ENCODE peak calls at places on chromosomes 4 and X, in nine cellular contexts. One of them, this sample, is unnamed.

GRCh38 chr4:181559637-181560036 is 683.6 kb upstream of the TENM3 start:
- DNase-seq in T-cell: no peak
- DNase-seq in activated T-cell treated with anti-CD3 and anti-CD28 coated beads, Interleukin-2, amount 50 U/mL, for 4 hours: no peak
- DNase-seq in pancreas: no peak
- DNase-seq in GM12864: no peak
- DNase-seq in ecto neural progenitor cell: no peak
- DNase-seq in caudate nucleus: no peak
- DNase-seq in GM04504: no peak
- DNase-seq in SJSA1: no peak
- DNase-seq in this sample: no peak

GRCh38 chr4:168319486-168320019 is 1.0 kb upstream of the DDX60 start:
- DNase-seq in T-cell: no peak
- DNase-seq in activated T-cell treated with anti-CD3 and anti-CD28 coated beads, Interleukin-2, amount 50 U/mL, for 4 hours: no peak
- DNase-seq in pancreas: no peak
- DNase-seq in GM12864: no peak
- DNase-seq in ecto neural progenitor cell: no peak
- DNase-seq in caudate nucleus: no peak
- DNase-seq in GM04504: no peak
- DNase-seq in SJSA1: no peak
- DNase-seq in this sample: no peak

GRCh38 chrX:39953879-39954278 is 143.9 kb downstream of the BCOR start:
- DNase-seq in T-cell: no peak
- DNase-seq in activated T-cell treated with anti-CD3 and anti-CD28 coated beads, Interleukin-2, amount 50 U/mL, for 4 hours: no peak
- DNase-seq in pancreas: peak
- DNase-seq in GM12864: no peak
- DNase-seq in ecto neural progenitor cell: no peak
- DNase-seq in caudate nucleus: no peak
- DNase-seq in GM04504: no peak
- DNase-seq in SJSA1: peak
- DNase-seq in this sample: no peak

GRCh38 chr4:37976991-37977470 is 16.8 kb downstream of the PTTG2 start:
- DNase-seq in T-cell: peak
- DNase-seq in activated T-cell treated with anti-CD3 and anti-CD28 coated beads, Interleukin-2, amount 50 U/mL, for 4 hours: peak
- DNase-seq in pancreas: peak
- DNase-seq in GM12864: no peak
- DNase-seq in ecto neural progenitor cell: peak
- DNase-seq in caudate nucleus: peak
- DNase-seq in GM04504: peak
- DNase-seq in SJSA1: peak
- DNase-seq in this sample: peak

GRCh38 chr4:48906283-48907173 is at the start of gene OCIAD2:
- DNase-seq in T-cell: peak
- DNase-seq in activated T-cell treated with anti-CD3 and anti-CD28 coated beads, Interleukin-2, amount 50 U/mL, for 4 hours: peak
- DNase-seq in pancreas: peak
- DNase-seq in GM12864: peak
- DNase-seq in ecto neural progenitor cell: peak
- DNase-seq in caudate nucleus: no peak
- DNase-seq in GM04504: no peak
- DNase-seq in SJSA1: peak
- DNase-seq in this sample: peak

GRCh38 chr4:28490669-28491068 is 1630.0 kb downstream of the STIM2 start:
- DNase-seq in T-cell: no peak
- DNase-seq in activated T-cell treated with anti-CD3 and anti-CD28 coated beads, Interleukin-2, amount 50 U/mL, for 4 hours: no peak
- DNase-seq in pancreas: no peak
- DNase-seq in GM12864: no peak
- DNase-seq in ecto neural progenitor cell: no peak
- DNase-seq in caudate nucleus: no peak
- DNase-seq in GM04504: no peak
- DNase-seq in SJSA1: no peak
- DNase-seq in this sample: no peak

GRCh38 chr4:186404562-186405134 is 138.7 kb downstream of the F11 start:
- DNase-seq in T-cell: no peak
- DNase-seq in activated T-cell treated with anti-CD3 and anti-CD28 coated beads, Interleukin-2, amount 50 U/mL, for 4 hours: no peak
- DNase-seq in pancreas: no peak
- DNase-seq in GM12864: no peak
- DNase-seq in ecto neural progenitor cell: no peak
- DNase-seq in caudate nucleus: no peak
- DNase-seq in GM04504: no peak
- DNase-seq in SJSA1: no peak
- DNase-seq in this sample: no peak

GRCh38 chrX:16807976-16808542 is 21.8 kb downstream of the TXLNG start:
- DNase-seq in T-cell: no peak
- DNase-seq in activated T-cell treated with anti-CD3 and anti-CD28 coated beads, Interleukin-2, amount 50 U/mL, for 4 hours: no peak
- DNase-seq in pancreas: no peak
- DNase-seq in GM12864: no peak
- DNase-seq in ecto neural progenitor cell: no peak
- DNase-seq in caudate nucleus: no peak
- DNase-seq in GM04504: no peak
- DNase-seq in SJSA1: no peak
- DNase-seq in this sample: no peak

GRCh38 chr4:132132433-132132832 is 1016.7 kb upstream of the PCDH10 start:
- DNase-seq in T-cell: no peak
- DNase-seq in activated T-cell treated with anti-CD3 and anti-CD28 coated beads, Interleukin-2, amount 50 U/mL, for 4 hours: no peak
- DNase-seq in pancreas: no peak
- DNase-seq in GM12864: no peak
- DNase-seq in ecto neural progenitor cell: no peak
- DNase-seq in caudate nucleus: no peak
- DNase-seq in GM04504: no peak
- DNase-seq in SJSA1: no peak
- DNase-seq in this sample: no peak

GRCh38 chr4:155392486-155393184 is 15.9 kb upstream of the MAP9 start:
- DNase-seq in T-cell: no peak
- DNase-seq in activated T-cell treated with anti-CD3 and anti-CD28 coated beads, Interleukin-2, amount 50 U/mL, for 4 hours: no peak
- DNase-seq in pancreas: no peak
- DNase-seq in GM12864: no peak
- DNase-seq in ecto neural progenitor cell: no peak
- DNase-seq in caudate nucleus: no peak
- DNase-seq in GM04504: peak
- DNase-seq in SJSA1: peak
- DNase-seq in this sample: no peak

GRCh38 chr4:45283352-45283751 is 557.0 kb upstream of the GNPDA2 start:
- DNase-seq in T-cell: no peak
- DNase-seq in activated T-cell treated with anti-CD3 and anti-CD28 coated beads, Interleukin-2, amount 50 U/mL, for 4 hours: no peak
- DNase-seq in pancreas: no peak
- DNase-seq in GM12864: no peak
- DNase-seq in ecto neural progenitor cell: no peak
- DNase-seq in caudate nucleus: no peak
- DNase-seq in GM04504: no peak
- DNase-seq in SJSA1: no peak
- DNase-seq in this sample: no peak

This sample was measured in amygdala.